ENCODE peak calls at places on chromosomes 11 and 22, in five cellular contexts. One of them, this sample, is unnamed.

GRCh38 chr11:125952973-125953372 is 7.1 kb downstream of the VSIG10L2 start:
- DNase-seq in GM13976: no peak
- DNase-seq in mammary epithelial cell: no peak
- DNase-seq in lung: no peak
- DNase-seq in H9: no peak
- DNase-seq in this sample: peak; percentile 48

GRCh38 chr11:8096575-8096974 is 15.6 kb downstream of the TUB start:
- DNase-seq in mammary epithelial cell: no peak
- DNase-seq in GM13976: no peak
- DNase-seq in lung: no peak
- DNase-seq in H9: peak; percentile 12
- DNase-seq in this sample: no peak

GRCh38 chr11:12962306-12962705 is 46.8 kb upstream of the RASSF10 start:
- DNase-seq in GM13976: no peak
- DNase-seq in lung: no peak
- DNase-seq in H9: no peak
- DNase-seq in mammary epithelial cell: no peak
- DNase-seq in this sample: no peak

GRCh38 chr11:119108151-119108856 is 1.2 kb downstream of the C2CD2L start:
- DNase-seq in mammary epithelial cell: peak; percentile 37
- DNase-seq in H9: peak; percentile 58
- DNase-seq in GM13976: peak; percentile 60
- DNase-seq in lung: peak; percentile 58
- DNase-seq in this sample: peak; percentile 77

GRCh38 chr22:24141586-24141985 is 39.7 kb upstream of the SUSD2 start:
- DNase-seq in mammary epithelial cell: peak; percentile 75
- DNase-seq in H9: no peak
- DNase-seq in lung: no peak
- DNase-seq in GM13976: peak; percentile 66
- DNase-seq in this sample: peak; percentile 50

GRCh38 chr11:1782026-1782696 is 18.4 kb upstream of the CTSD start:
- DNase-seq in H9: no peak
- DNase-seq in mammary epithelial cell: no peak
- DNase-seq in GM13976: peak; percentile 23
- DNase-seq in lung: no peak
- DNase-seq in this sample: no peak

GRCh38 chr11:71408826-71409225 is 39.4 kb downstream of the DHCR7 start:
- DNase-seq in GM13976: no peak
- DNase-seq in H9: no peak
- DNase-seq in lung: no peak
- DNase-seq in mammary epithelial cell: no peak
- DNase-seq in this sample: no peak

GRCh38 chr11:116037851-116038250 is 533.6 kb upstream of the CADM1 start:
- DNase-seq in mammary epithelial cell: no peak
- DNase-seq in GM13976: peak; percentile 1
- DNase-seq in H9: no peak
- DNase-seq in lung: no peak
- DNase-seq in this sample: no peak

GRCh38 chr11:26134481-26135355 is 197.2 kb upstream of the ANO3 start:
- DNase-seq in H9: peak; percentile 35
- DNase-seq in GM13976: no peak
- DNase-seq in lung: no peak
- DNase-seq in mammary epithelial cell: peak; percentile 32
- DNase-seq in this sample: peak; percentile 11

GRCh38 chr22:27617214-27617881 is 184.2 kb downstream of the MN1 start:
- DNase-seq in GM13976: no peak
- DNase-seq in lung: no peak
- DNase-seq in mammary epithelial cell: no peak
- DNase-seq in H9: no peak
- DNase-seq in this sample: peak; percentile 13

GRCh38 chr11:22459053-22459452 is 120.9 kb downstream of the SLC17A6 start:
- DNase-seq in H9: no peak
- DNase-seq in lung: no peak
- DNase-seq in mammary epithelial cell: peak; percentile 89
- DNase-seq in GM13976: no peak
- DNase-seq in this sample: peak; percentile 42

GRCh38 chr22:35705141-35705540 is 12.5 kb upstream of the APOL5 start:
- DNase-seq in mammary epithelial cell: peak; percentile 48
- DNase-seq in GM13976: no peak
- DNase-seq in H9: no peak
- DNase-seq in lung: no peak
- DNase-seq in this sample: peak; percentile 71

GRCh38 chr11:69440876-69441275 is 40.6 kb upstream of the LINC01488 start:
- DNase-seq in H9: no peak
- DNase-seq in mammary epithelial cell: no peak
- DNase-seq in lung: no peak
- DNase-seq in GM13976: no peak
- DNase-seq in this sample: no peak

GRCh38 chr11:109940816-109941215 is 152.4 kb upstream of the ZC3H12C start:
- DNase-seq in H9: no peak
- DNase-seq in lung: no peak
- DNase-seq in GM13976: no peak
- DNase-seq in mammary epithelial cell: peak; percentile 84
- DNase-seq in this sample: peak; percentile 86

DNA sequence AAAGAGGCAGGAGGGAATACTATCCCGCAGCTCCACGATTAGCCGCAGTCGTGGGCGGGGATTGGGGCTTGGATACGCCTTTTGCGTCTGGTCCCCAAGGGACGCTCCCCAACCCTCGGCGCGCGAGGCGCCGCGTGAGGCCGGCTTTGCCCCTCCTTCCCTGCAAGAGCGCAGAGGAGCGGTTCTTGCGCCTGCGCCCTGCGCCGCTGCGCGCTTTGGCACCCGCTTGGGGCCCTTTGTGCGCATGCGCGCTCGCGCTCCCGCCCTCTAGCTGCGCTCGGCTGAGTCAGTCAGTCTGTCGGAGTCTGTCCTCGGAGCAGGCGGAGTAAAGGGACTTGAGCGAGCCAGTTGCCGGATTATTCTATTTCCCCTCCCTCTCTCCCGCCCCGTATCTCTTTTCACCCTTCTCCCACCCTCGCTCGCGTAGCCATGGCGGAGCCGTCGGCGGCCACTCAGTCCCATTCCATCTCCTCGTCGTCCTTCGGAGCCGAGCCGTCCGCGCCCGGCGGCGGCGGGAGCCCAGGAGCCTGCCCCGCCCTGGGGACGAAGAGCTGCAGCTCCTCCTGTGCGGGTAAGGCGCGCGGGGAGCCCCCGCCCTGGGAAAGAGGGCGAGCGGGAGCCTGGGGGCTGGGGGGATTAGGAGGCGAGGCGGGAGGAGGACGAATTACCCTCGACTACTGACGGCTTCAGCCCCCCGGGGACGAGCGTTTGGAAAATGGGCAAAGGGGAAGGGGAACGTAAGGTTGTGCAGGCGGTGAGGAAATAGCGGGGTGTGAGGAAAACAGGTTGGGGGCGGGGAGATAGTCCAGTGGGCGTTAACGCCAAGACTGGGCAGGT is at the start of gene RTN3:
- DNase-seq in lung: peak; percentile 97
- DNase-seq in mammary epithelial cell: peak; percentile 98
- DNase-seq in GM13976: peak; percentile 98
- DNase-seq in H9: peak; percentile 99
- DNase-seq in this sample: peak; percentile 97
- TF ChIP-seq CTCF in lung: peak; percentile 2
- TF ChIP-seq CTCF in mammary epithelial cell: peak; percentile 8
- TF ChIP-seq CTCF in GM13976: no peak
- TF ChIP-seq CTCF in H9: no peak
- TF ChIP-seq CTCF in this sample: no peak

GRCh38 chr22:21076907-21077625 is 31.3 kb downstream of the LRRC74B start:
- DNase-seq in GM13976: no peak
- DNase-seq in mammary epithelial cell: no peak
- DNase-seq in lung: no peak
- DNase-seq in H9: no peak
- DNase-seq in this sample: no peak
- TF ChIP-seq CTCF in GM13976: no peak
- TF ChIP-seq CTCF in mammary epithelial cell: no peak
- TF ChIP-seq CTCF in lung: no peak
- TF ChIP-seq CTCF in H9: no peak
- TF ChIP-seq CTCF in this sample: no peak

DNA sequence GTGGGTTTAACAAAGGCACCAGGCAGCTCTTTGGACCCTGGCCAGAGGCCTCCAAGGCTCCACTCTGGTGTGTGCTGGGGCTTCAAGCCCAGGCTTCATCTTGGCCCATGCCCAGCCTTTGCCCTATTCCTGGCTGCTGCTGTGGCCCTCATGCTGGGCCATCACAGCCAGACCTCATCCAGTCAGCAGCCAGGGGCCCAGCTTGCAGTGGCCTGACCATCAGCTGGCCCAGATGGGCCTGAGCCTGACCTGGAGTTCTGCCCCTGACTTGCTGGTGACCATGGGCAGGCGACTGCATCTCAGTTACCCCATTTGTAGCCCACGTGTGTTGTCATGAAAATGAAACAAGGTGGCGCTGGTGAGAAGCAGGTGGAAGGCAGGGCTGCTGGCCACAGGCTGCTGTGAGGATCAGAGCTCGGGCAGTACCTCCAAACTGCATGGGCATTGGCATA is 76.1 kb downstream of the MED15 start:
- DNase-seq in mammary epithelial cell: no peak
- DNase-seq in lung: no peak
- DNase-seq in H9: peak; percentile 46
- DNase-seq in GM13976: no peak
- DNase-seq in this sample: no peak
- TF ChIP-seq CTCF in mammary epithelial cell: peak; percentile 28
- TF ChIP-seq CTCF in lung: no peak
- TF ChIP-seq CTCF in H9: peak; percentile 60
- TF ChIP-seq CTCF in GM13976: no peak
- TF ChIP-seq CTCF in this sample: peak; percentile 7

GRCh38 chr11:60854140-60854846 is 1.5 kb downstream of the PTGDR2 start:
- DNase-seq in lung: no peak
- DNase-seq in H9: no peak
- DNase-seq in GM13976: no peak
- DNase-seq in mammary epithelial cell: no peak
- DNase-seq in this sample: no peak
- TF ChIP-seq CTCF in lung: no peak
- TF ChIP-seq CTCF in H9: no peak
- TF ChIP-seq CTCF in GM13976: no peak
- TF ChIP-seq CTCF in mammary epithelial cell: no peak
- TF ChIP-seq CTCF in this sample: no peak